ENCODE peak calls at places on chromosomes 11 and 22, in ten cellular contexts. H is stimulated activated CD4-positive, alpha-beta T cell treated with anti-CD3 and anti-CD28 coated beads, Interleukin-2, amount 100 ng/mL, for 24 hours; X is NCI-H1105 treated with DMSO at 0.1 percent for 48 hours; Z is CD8-positive, alpha-beta memory T cell; T is A549; A is MCF 10A; D is RPMI7951; L is HFF-Myc; W is NT2/D1; B is COR-L47. J is an unnamed sample.

GRCh38 chr11:120350637-120351036 is 14.4 kb downstream of the ARHGEF12 start:
- DNase-seq in A (no peak), T (no peak), X (no peak), D (no peak), B (no peak), Z (no peak), H (no peak), W (no peak), L (no peak), J (no peak)

GRCh38 chr22:50190182-50190951 is 4.7 kb downstream of the TRABD start:
- DNase-seq in L (no peak), W (no peak), D (no peak), B (peak; percentile 49), Z (peak; percentile 72), A (peak; percentile 83), T (peak; percentile 68), H (peak; percentile 73), X (peak; percentile 19), J (peak; percentile 62)

GRCh38 chr22:46111645-46112306 is 38.5 kb upstream of the PPARA start:
- DNase-seq in A (no peak), T (no peak), L (no peak), B (no peak), Z (no peak), X (no peak), W (no peak), H (no peak), D (no peak), J (no peak)

GRCh38 chr11:15988693-15989231 is 367.6 kb downstream of the SOX6 start:
- DNase-seq in A (peak; percentile 11), D (no peak), X (no peak), H (no peak), W (no peak), L (no peak), B (no peak), Z (no peak), T (no peak), J (no peak)

GRCh38 chr11:69242583-69242940 is 51.4 kb upstream of the MYEOV start:
- DNase-seq in B (no peak), H (no peak), D (no peak), W (no peak), A (no peak), Z (no peak), L (no peak), T (no peak), X (no peak), J (no peak)

GRCh38 chr11:22449441-22449840 is 111.3 kb downstream of the SLC17A6 start:
- DNase-seq in X (no peak), B (no peak), W (no peak), Z (no peak), T (no peak), L (no peak), A (no peak), D (no peak), H (no peak), J (no peak)

GRCh38 chr11:12215192-12215591 is 104.8 kb downstream of the MICAL2 start:
- DNase-seq in W (peak; percentile 2), D (no peak), X (no peak), T (no peak), A (no peak), L (no peak), B (peak; percentile 82), H (no peak), Z (no peak), J (no peak)

GRCh38 chr22:40552070-40552469 is 84.4 kb downstream of the MRTFA start:
- DNase-seq in Z (no peak), L (no peak), X (no peak), B (no peak), T (no peak), A (no peak), W (no peak), D (no peak), H (no peak), J (no peak)

GRCh38 chr11:133306019-133306418 is 226.3 kb downstream of the OPCML start:
- DNase-seq in A (no peak), W (no peak), D (no peak), H (no peak), T (no peak), Z (no peak), X (no peak), B (no peak), L (no peak), J (no peak)

GRCh38 chr11:128297805-128298204 is 289.6 kb downstream of the ETS1 start:
- DNase-seq in B (no peak), A (no peak), D (no peak), X (no peak), T (no peak), Z (no peak), L (no peak), W (no peak), H (no peak), J (no peak)

J was measured in RWPE1.